ENCODE peak calls at places on chromosomes 6 and 20, in five cellular contexts. K, F, P, Q and S are unnamed samples.
A peak's percentile ranks its signal among the peaks of the same experiment; 100 is the strongest.

GRCh38 chr6:105803439-105803838 is 282.7 kb upstream of the PRDM1 start:
- DNase-seq in K (no peak), P (no peak), F (no peak), Q (no peak), S (no peak)

GRCh38 chr6:10621847-10622246 is 72.6 kb downstream of the C6orf52 start:
- DNase-seq in K (no peak), F (no peak), P (no peak), Q (no peak), S (no peak)

GRCh38 chr20:25984933-25985332 is 288.3 kb upstream of the ZNF337 start:
- DNase-seq in K (peak; percentile 82), F (no peak), Q (peak; percentile 14), P (peak; percentile 74), S (no peak)

GRCh38 chr6:42047790-42048405 is 2.4 kb upstream of the TAF8 start:
- DNase-seq in F (no peak), P (no peak), K (no peak), Q (no peak), S (no peak)

GRCh38 chr6:43733471-43734293 is 36.3 kb upstream of the VEGFA start:
- DNase-seq in F (no peak), Q (peak; percentile 44), K (no peak), P (no peak), S (no peak)

GRCh38 chr6:149136913-149137286 is 180.6 kb upstream of the TAB2 start:
- DNase-seq in Q (no peak), F (no peak), P (no peak), K (no peak), S (no peak)

GRCh38 chr6:118618676-118619377 is 32.6 kb downstream of the CEP85L start:
- DNase-seq in P (peak; percentile 46), K (peak; percentile 73), Q (peak; percentile 12), F (peak; percentile 35), S (no peak)

GRCh38 chr6:26158581-26159416 is 71.6 kb downstream of the HFE start:
- DNase-seq in Q (peak; percentile 60), K (peak; percentile 78), F (peak; percentile 53), P (peak; percentile 60), S (peak; percentile 12)

GRCh38 chr6:155388546-155388945 is 67.1 kb downstream of the NOX3 start:
- DNase-seq in Q (no peak), P (no peak), F (peak; percentile 62), K (no peak), S (no peak)

GRCh38 chr6:12640438-12640837 is 76.1 kb upstream of the PHACTR1 start:
- DNase-seq in F (no peak), Q (no peak), P (no peak), K (no peak), S (no peak)

GRCh38 chr6:47571488-47571887 is 93.9 kb downstream of the CD2AP start:
- DNase-seq in P (no peak), F (peak; percentile 33), K (no peak), Q (no peak), S (no peak)

GRCh38 chr6:147170269-147170668 is 33.9 kb upstream of the STXBP5 start:
- DNase-seq in F (peak; percentile 93), Q (no peak), K (no peak), P (peak; percentile 94), S (peak; percentile 85)